ENCODE peak calls at places on chromosomes 5 and 9, in seven cellular contexts. L is stimulated activated CD8-positive, alpha-beta memory T cell treated with anti-CD3 and anti-CD28 coated beads, Interleukin-2, amount 100 ng/mL, for 48 hours; W is PC-9; H is mucosa of descending colon; Y is amygdala; O is smooth muscle cell of the brain vasculature; G is CD8-positive, alpha-beta T cell. U is an unnamed sample.

GRCh38 chr9:96498796-96499195 is 48.8 kb downstream of the HABP4 start:
- DNase-seq in G (no peak), W (no peak), O (no peak), Y (no peak), L (no peak), H (no peak), U (no peak)

GRCh38 chr9:36029765-36030528 is 6.8 kb upstream of the RECK start:
- DNase-seq in L (no peak), O (peak; percentile 44), G (no peak), Y (no peak), W (peak; percentile 87), H (no peak), U (peak; percentile 93)

GRCh38 chr9:82606761-82607382 is 456.1 kb downstream of the RASEF start:
- DNase-seq in H (no peak), G (no peak), W (no peak), O (peak; percentile 65), L (no peak), Y (no peak), U (peak; percentile 51)

GRCh38 chr9:1722404-1722803 is 292.7 kb upstream of the SMARCA2 start:
- DNase-seq in W (no peak), Y (no peak), H (no peak), O (no peak), L (no peak), G (no peak), U (no peak)

GRCh38 chr5:173557123-173557903 is 59.1 kb downstream of the BOD1 start:
- DNase-seq in O (no peak), Y (peak; percentile 74), W (no peak), H (no peak), L (no peak), G (no peak), U (no peak)

GRCh38 chr9:133126697-133127339 is 5.8 kb upstream of the RALGDS start:
- DNase-seq in O (no peak), H (no peak), Y (no peak), W (no peak), L (no peak), G (no peak), U (no peak)

GRCh38 chr9:135183538-135184153 is 96.2 kb downstream of the OLFM1 start:
- DNase-seq in L (no peak), G (no peak), W (no peak), Y (no peak), O (no peak), H (no peak), U (no peak)

GRCh38 chr5:125659316-125660071 is 763.7 kb upstream of the GRAMD2B start:
- DNase-seq in H (no peak), L (no peak), O (peak; percentile 82), Y (no peak), G (no peak), W (no peak), U (peak; percentile 80)

GRCh38 chr5:7850533-7851239 is at the start of gene CFAP90:
- DNase-seq in Y (no peak), O (no peak), W (no peak), H (peak; percentile 49), G (no peak), L (no peak), U (no peak)

GRCh38 chr5:1445313-1445894 is at the start of gene SLC6A3:
- DNase-seq in Y (no peak), H (peak; percentile 41), L (peak; percentile 24), G (no peak), W (no peak), O (no peak), U (no peak)

GRCh38 chr5:141843156-141843927 is 34.9 kb downstream of the PCDH1 start:
- DNase-seq in W (peak; percentile 86), G (no peak), O (no peak), H (no peak), L (no peak), Y (no peak), U (no peak)

GRCh38 chr9:2390028-2390427 is 231.6 kb upstream of the VLDLR start:
- DNase-seq in L (no peak), W (no peak), O (no peak), H (no peak), G (no peak), Y (no peak), U (no peak)

GRCh38 chr5:161086456-161086855 is 234.4 kb upstream of the ATP10B start:
- DNase-seq in H (no peak), L (no peak), Y (no peak), O (no peak), W (no peak), G (no peak), U (peak; percentile 52)

GRCh38 chr5:40570408-40571129 is 109.1 kb upstream of the PTGER4 start:
- DNase-seq in H (no peak), O (peak; percentile 44), L (no peak), W (peak; percentile 34), G (no peak), Y (no peak), U (no peak)

GRCh38 chr5:134549714-134550113 is 24.2 kb downstream of the JADE2 start:
- DNase-seq in L (no peak), H (no peak), O (no peak), Y (no peak), W (no peak), G (no peak), U (peak; percentile 83)

GRCh38 chr5:57082441-57083067 is 91.3 kb upstream of the GPBP1 start:
- DNase-seq in L (no peak), O (no peak), W (peak; percentile 44), H (no peak), G (no peak), Y (no peak), U (peak; percentile 10)

GRCh38 chr5:66881475-66882161 is 285.4 kb downstream of the MAST4 start:
- DNase-seq in W (peak; percentile 87), O (no peak), G (no peak), L (no peak), Y (no peak), H (no peak), U (no peak)

GRCh38 chr9:135615666-135616620 is 23.4 kb downstream of the GLT6D1 start:
- DNase-seq in W (no peak), G (no peak), L (no peak), O (no peak), Y (no peak), H (no peak), U (no peak)

GRCh38 chr5:180988592-180988991 is at the start of gene BTNL3:
- DNase-seq in O (no peak), G (no peak), L (no peak), Y (no peak), H (no peak), W (no peak), U (no peak)

GRCh38 chr5:141872496-141873356 is 5.5 kb downstream of the PCDH1 start:
- DNase-seq in G (no peak), L (no peak), Y (no peak), O (no peak), W (no peak), H (peak; percentile 27), U (no peak)

GRCh38 chr5:115788440-115788839 is 28.0 kb downstream of the CDO1 start:
- DNase-seq in O (no peak), W (no peak), L (no peak), G (no peak), Y (no peak), H (no peak), U (no peak)

GRCh38 chr5:122471031-122471751 is 159.2 kb downstream of the SNCAIP start:
- DNase-seq in O (no peak), W (no peak), G (no peak), L (no peak), H (no peak), Y (no peak), U (no peak)

GRCh38 chr9:122463828-122464632 is 13.7 kb downstream of the OR1J1 start:
- DNase-seq in O (no peak), W (no peak), H (no peak), G (no peak), Y (no peak), L (peak; percentile 11), U (no peak)

GRCh38 chr9:72401396-72401795 is 36.4 kb upstream of the ZFAND5 start:
- DNase-seq in W (no peak), O (no peak), H (no peak), Y (no peak), L (no peak), G (no peak), U (no peak)

GRCh38 chr9:75185585-75186170 is 97.4 kb downstream of the OSTF1 start:
- DNase-seq in G (peak; percentile 22), L (peak; percentile 24), H (peak; percentile 59), Y (no peak), W (no peak), O (no peak), U (no peak)